ENCODE peak calls at places on chromosomes 3 and 15, in four cellular contexts. K is heart right ventricle; F is activated CD4-positive, alpha-beta T cell treated with anti-CD3 and anti-CD28 coated beads, Interleukin-2, amount 10 ng/mL, durations not matched to agents 7 days and 5 days; O is fibroblast of mammary gland. D is an unnamed sample.

GRCh38 chr3:28726840-28727239 is 378.2 kb upstream of the AZI2 start:
- DNase-seq in K (peak; percentile 23), F (no peak), O (peak; percentile 52), D (no peak)

GRCh38 chr3:87397210-87397609 is 120.8 kb upstream of the POU1F1 start:
- DNase-seq in O (no peak), F (no peak), K (no peak), D (no peak)

GRCh38 chr3:64650710-64651109 is 37.1 kb downstream of the ADAMTS9 start:
- DNase-seq in O (peak; percentile 33), F (no peak), K (no peak), D (no peak)

GRCh38 chr15:70569139-70569717 is 194.1 kb downstream of the UACA start:
- DNase-seq in K (peak; percentile 42), O (peak; percentile 66), F (no peak), D (no peak)

GRCh38 chr3:189772584-189772983 is 141.4 kb downstream of the TP63 start:
- DNase-seq in F (no peak), K (no peak), O (peak; percentile 11), D (no peak)

GRCh38 chr3:13292371-13292770 is 127.8 kb downstream of the NUP210 start:
- DNase-seq in F (no peak), K (no peak), O (no peak), D (no peak)

GRCh38 chr3:36904641-36905040 is 40.2 kb downstream of the TRANK1 start:
- DNase-seq in F (no peak), O (peak; percentile 22), K (no peak), D (no peak)

GRCh38 chr3:111733856-111734255 is 125.2 kb upstream of the PHLDB2 start:
- DNase-seq in F (no peak), K (no peak), O (no peak), D (no peak)

GRCh38 chr15:55784284-55784683 is 41.3 kb upstream of the PRTG start:
- DNase-seq in O (no peak), K (no peak), F (no peak), D (no peak)

GRCh38 chr3:59313365-59313764 is 263.5 kb upstream of the CFAP20DC start:
- DNase-seq in O (peak; percentile 62), K (peak; percentile 35), F (peak; percentile 33), D (no peak)

GRCh38 chr15:100790786-100791265 is 88.8 kb upstream of the ALDH1A3 start:
- DNase-seq in K (no peak), O (no peak), F (no peak), D (no peak)

GRCh38 chr15:75947117-75947516 is 43.4 kb downstream of the FBXO22 start:
- DNase-seq in K (no peak), O (peak; percentile 92), F (no peak), D (no peak)

GRCh38 chr3:13537926-13538325 is 11.0 kb upstream of the FBLN2 start:
- DNase-seq in F (no peak), O (peak; percentile 97), K (no peak), D (no peak)

GRCh38 chr15:58161436-58161835 is 23.3 kb downstream of the AQP9 start:
- DNase-seq in K (no peak), F (no peak), O (no peak), D (no peak)

GRCh38 chr3:12308517-12308916 is 19.6 kb downstream of the PPARG start:
- DNase-seq in O (peak; percentile 88), F (no peak), K (no peak), D (no peak)

D was measured in naive thymus-derived CD8-positive, alpha-beta T cell.